ENCODE peak calls at places on chromosome 20, in four cellular contexts. Z is GM10248; R is uterus; K is CD8-positive, alpha-beta T cell. I is an unnamed sample.

GRCh38 chr20:51540585-51540984 is 1.9 kb downstream of the NFATC2 start:
- DNase-seq in Z (no peak), R (no peak), K (no peak), I (no peak)

GRCh38 chr20:60804918-60805631 is 447.0 kb upstream of the CDH4 start:
- DNase-seq in Z (no peak), R (no peak), K (no peak), I (no peak)

GRCh38 chr20:2212457-2213005 is 83.3 kb upstream of the TGM3 start:
- DNase-seq in Z (no peak), R (no peak), K (no peak), I (peak; percentile 51)

GRCh38 chr20:11380283-11380682 is 537.4 kb upstream of the BTBD3 start:
- DNase-seq in Z (no peak), R (no peak), K (no peak), I (no peak)

GRCh38 chr20:58179432-58180099 is 48.9 kb downstream of the ANKRD60 start:
- DNase-seq in Z (peak; percentile 83), R (peak; percentile 71), K (peak; percentile 74), I (peak; percentile 53)

GRCh38 chr20:32411955-32412706 is 54.0 kb downstream of the ASXL1 start:
- DNase-seq in Z (no peak), R (no peak), K (no peak), I (no peak)

GRCh38 chr20:51164732-51165530 is 142.0 kb upstream of the KCNG1 start:
- DNase-seq in Z (no peak), R (no peak), K (no peak), I (no peak)

GRCh38 chr20:32179934-32180333 is 27.6 kb downstream of the PLAGL2 start:
- DNase-seq in Z (no peak), R (no peak), K (no peak), I (no peak)

GRCh38 chr20:50331469-50332251 is 141.0 kb downstream of the CEBPB start:
- DNase-seq in Z (no peak), R (no peak), K (no peak), I (no peak)

GRCh38 chr20:12453711-12454110 is 536.0 kb downstream of the BTBD3 start:
- DNase-seq in Z (no peak), R (no peak), K (no peak), I (no peak)

GRCh38 chr20:32451682-32452461 is 93.7 kb downstream of the ASXL1 start:
- DNase-seq in Z (peak; percentile 24), R (no peak), K (no peak), I (no peak)

GRCh38 chr20:16299892-16300291 is 273.4 kb downstream of the KIF16B start:
- DNase-seq in Z (no peak), R (no peak), K (no peak), I (no peak)

GRCh38 chr20:58433759-58434158 is 44.7 kb downstream of the VAPB start:
- DNase-seq in Z (no peak), R (no peak), K (no peak), I (no peak)

GRCh38 chr20:61626412-61626811 is 374.4 kb downstream of the CDH4 start:
- DNase-seq in Z (no peak), R (no peak), K (no peak), I (no peak)

GRCh38 chr20:60297649-60298048 is 339.4 kb downstream of the CDH26 start:
- DNase-seq in Z (no peak), R (no peak), K (no peak), I (no peak)

GRCh38 chr20:43702502-43702901 is 24.3 kb downstream of the GTSF1L start:
- DNase-seq in Z (no peak), R (no peak), K (no peak), I (no peak)

GRCh38 chr20:24303393-24303792 is 166.0 kb upstream of the SYNDIG1 start:
- DNase-seq in Z (no peak), R (no peak), K (no peak), I (no peak)
- TF ChIP-seq CTCF in Z (no peak), R (no peak), K (no peak), I (no peak)

GRCh38 chr20:560680-561079 is 17.1 kb upstream of the CSNK2A1 start:
- DNase-seq in Z (no peak), R (no peak), K (no peak), I (no peak)
- TF ChIP-seq CTCF in Z (peak; percentile 20), R (no peak), K (no peak), I (no peak)

GRCh38 chr20:38167851-38168760 is 3.0 kb upstream of the TGM2 start:
- DNase-seq in Z (no peak), R (peak; percentile 74), K (no peak), I (peak; percentile 91)
- TF ChIP-seq CTCF in Z (no peak), R (no peak), K (no peak), I (no peak)

GRCh38 chr20:48536206-48536605 is 291.6 kb downstream of the PREX1 start:
- DNase-seq in Z (no peak), R (no peak), K (no peak), I (no peak)
- TF ChIP-seq CTCF in Z (no peak), R (no peak), K (no peak), I (no peak)

GRCh38 chr20:41398408-41398807 is 31.8 kb upstream of the EMILIN3 start:
- DNase-seq in Z (no peak), R (peak; percentile 67), K (no peak), I (no peak)
- TF ChIP-seq CTCF in Z (no peak), R (no peak), K (no peak), I (no peak)

DNA sequence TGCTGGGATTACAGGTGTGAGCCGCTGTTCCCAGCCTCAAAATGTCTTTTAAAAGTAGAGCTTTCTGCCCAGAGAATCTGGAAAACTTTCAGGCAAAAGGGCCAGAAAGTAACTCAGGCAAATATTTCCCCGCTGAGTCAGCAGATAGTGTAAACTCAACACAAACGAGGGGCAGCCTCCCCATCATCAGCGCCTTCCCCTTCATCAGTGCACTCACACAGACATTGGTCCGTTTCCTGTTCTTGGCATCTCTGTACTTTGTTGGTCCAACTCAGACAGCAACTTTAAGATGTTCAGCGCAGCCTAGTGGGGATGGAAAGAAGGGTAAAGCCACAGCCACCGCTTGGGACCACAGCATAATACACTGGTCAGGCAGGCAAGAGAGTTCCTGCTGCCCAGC is 69.5 kb downstream of the CSE1L start:
- DNase-seq in Z (no peak), R (no peak), K (no peak), I (no peak)
- TF ChIP-seq CTCF in Z (no peak), R (no peak), K (no peak), I (no peak)

DNA sequence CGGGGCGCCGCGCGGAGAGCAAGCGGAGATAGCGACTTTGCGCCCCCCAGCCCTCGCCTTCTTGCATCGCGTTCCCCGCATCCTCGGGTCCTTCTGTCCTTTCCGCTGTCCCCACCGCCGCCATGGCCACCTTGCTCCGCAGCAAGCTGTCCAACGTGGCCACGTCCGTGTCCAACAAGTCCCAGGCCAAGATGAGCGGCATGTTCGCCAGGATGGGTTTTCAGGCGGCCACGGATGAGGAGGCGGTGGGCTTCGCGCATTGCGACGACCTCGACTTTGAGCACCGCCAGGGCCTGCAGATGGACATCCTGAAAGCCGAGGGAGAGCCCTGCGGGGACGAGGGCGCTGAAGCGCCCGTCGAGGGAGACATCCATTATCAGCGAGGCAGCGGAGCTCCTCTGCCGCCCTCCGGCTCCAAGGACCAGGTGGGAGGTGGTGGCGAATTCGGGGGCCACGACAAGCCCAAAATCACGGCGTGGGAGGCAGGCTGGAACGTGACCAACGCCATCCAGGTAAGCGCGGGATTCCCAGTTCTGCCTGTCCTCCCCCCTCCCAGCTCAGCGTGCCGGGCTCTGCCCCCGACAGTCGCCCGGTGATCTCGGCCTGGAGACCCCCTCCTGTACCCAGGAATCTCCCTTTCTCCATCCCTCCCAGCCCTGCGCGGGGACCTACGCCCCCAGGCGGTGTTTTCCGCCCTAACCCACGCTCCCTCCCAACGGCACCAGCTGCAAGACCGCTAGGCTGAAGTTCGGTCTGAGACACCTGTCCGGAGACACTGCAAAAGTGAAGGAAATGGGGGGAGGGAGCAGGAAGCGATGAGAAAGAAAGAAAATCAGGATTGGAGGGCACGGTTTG is 544 bp downstream of the SLC32A1 start:
- DNase-seq in Z (peak; percentile 33), R (no peak), K (no peak), I (no peak)
- TF ChIP-seq CTCF in Z (no peak), R (no peak), K (no peak), I (no peak)

I was measured in CD14-positive monocyte.